ENCODE peak calls at places on chromosomes 7 and 10, in four cellular contexts. H is WTC11, Y is K562, O is HepG2. A is an unnamed sample.

GRCh38 chr7:55053651-55054226 is 34.9 kb downstream of the EGFR start:
- DNase-seq in Y (no peak), H (no peak), O (no peak), A (no peak)

GRCh38 chr7:79922894-79923293 is 211.7 kb upstream of the GNAI1 start:
- DNase-seq in Y (no peak), O (no peak), H (no peak), A (no peak)

GRCh38 chr7:36984710-36985308 is 260.5 kb upstream of the AOAH start:
- DNase-seq in H (no peak), O (no peak), Y (no peak), A (no peak)

GRCh38 chr10:78655941-78656340 is 412.8 kb upstream of the ZMIZ1 start:
- DNase-seq in Y (no peak), O (no peak), H (no peak), A (no peak)

GRCh38 chr10:92240289-92241157 is 50.4 kb downstream of the CPEB3 start:
- DNase-seq in Y (peak; percentile 31), H (peak; percentile 19), O (peak; percentile 75), A (peak; percentile 78)

GRCh38 chr7:100247152-100247757 is 27.5 kb downstream of the PVRIG start:
- DNase-seq in H (peak; percentile 75), O (peak; percentile 90), Y (peak; percentile 63), A (peak; percentile 75)

GRCh38 chr10:13483073-13483472 is 45.7 kb downstream of the BEND7 start:
- DNase-seq in H (no peak), Y (no peak), O (no peak), A (no peak)

GRCh38 chr10:124420254-124420653 is 1.5 kb upstream of the OAT start:
- DNase-seq in Y (peak; percentile 28), H (no peak), O (no peak), A (no peak)

GRCh38 chr10:79378647-79379511 is 31.6 kb downstream of the PPIF start:
- DNase-seq in Y (no peak), O (no peak), H (no peak), A (no peak)

GRCh38 chr7:35727571-35727970 is 32.6 kb upstream of the HERPUD2 start:
- DNase-seq in Y (no peak), O (no peak), H (no peak), A (no peak)

GRCh38 chr7:132145466-132145865 is 430.8 kb downstream of the PLXNA4 start:
- DNase-seq in Y (no peak), H (no peak), O (no peak), A (no peak)

GRCh38 chr7:132270517-132270916 is 305.8 kb downstream of the PLXNA4 start:
- DNase-seq in Y (no peak), O (no peak), H (no peak), A (no peak)

GRCh38 chr7:142864980-142865747 is 10.3 kb downstream of the EPHB6 start:
- DNase-seq in Y (no peak), O (no peak), H (no peak), A (no peak)

GRCh38 chr10:98980353-98980752 is 255.3 kb downstream of the HPSE2 start:
- DNase-seq in Y (no peak), H (no peak), O (no peak), A (no peak)

GRCh38 chr10:15265076-15265475 is 96.6 kb upstream of the NMT2 start:
- DNase-seq in Y (no peak), O (no peak), H (no peak), A (no peak)

GRCh38 chr7:2028733-2029132 is 204.0 kb downstream of the MAD1L1 start:
- DNase-seq in H (no peak), Y (no peak), O (no peak), A (no peak)

GRCh38 chr10:129744134-129744895 is 219.8 kb downstream of the EBF3 start:
- DNase-seq in H (peak; percentile 7), O (no peak), Y (no peak), A (peak; percentile 4)

GRCh38 chr7:27873006-27873295 is 133.0 kb downstream of the TAX1BP1 start:
- DNase-seq in O (no peak), H (no peak), Y (no peak), A (no peak)

GRCh38 chr7:109456116-109456515 is 886.4 kb downstream of the DNAJB9 start:
- DNase-seq in O (no peak), Y (no peak), H (peak; percentile 17), A (peak; percentile 5)

GRCh38 chr7:29115130-29115529 is 31.2 kb downstream of the CPVL start:
- DNase-seq in Y (no peak), H (no peak), O (no peak), A (no peak)

GRCh38 chr10:106355450-106355849 is 809.1 kb downstream of the SORCS1 start:
- DNase-seq in H (peak; percentile 26), Y (no peak), O (no peak), A (peak; percentile 15)

GRCh38 chr10:1188556-1189135 is 132.5 kb downstream of the WDR37 start:
- DNase-seq in O (no peak), H (peak; percentile 3), Y (no peak), A (no peak)

DNA sequence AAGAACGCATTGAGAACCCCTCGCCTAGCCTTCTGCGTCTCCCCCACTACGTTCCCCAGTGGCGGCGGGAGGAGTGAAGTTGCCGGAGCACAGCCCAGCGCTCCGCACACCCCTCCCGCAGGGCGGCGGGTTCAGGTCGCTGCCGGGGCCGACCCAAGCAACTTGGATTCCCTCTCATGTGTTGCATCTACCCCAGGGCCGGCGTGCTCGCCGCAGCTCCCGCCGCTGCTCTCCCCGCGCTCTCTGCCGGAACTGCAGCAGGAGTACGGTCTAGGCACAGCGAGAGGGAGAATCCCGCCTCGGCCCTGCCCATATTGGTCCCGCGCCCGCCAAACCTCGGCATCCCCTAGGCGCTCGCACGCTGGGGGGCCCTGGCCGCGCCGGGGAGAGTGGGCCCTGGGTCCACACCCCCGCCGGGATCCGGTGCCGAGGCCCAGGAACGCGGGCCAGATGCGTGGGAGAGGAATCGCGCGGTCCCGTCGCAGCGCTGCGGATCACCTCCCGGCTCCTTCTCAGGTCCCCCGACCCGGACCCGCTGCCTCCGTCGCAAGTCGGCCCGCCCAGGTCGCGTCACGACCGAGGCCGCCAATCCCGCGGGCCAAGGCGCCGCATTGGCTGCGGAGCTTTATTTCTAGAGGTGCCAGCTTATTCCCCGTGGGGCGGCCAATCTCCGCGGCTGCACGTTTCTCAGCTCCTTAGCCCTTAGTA is 648 bp upstream of the TMEM243 start:
- DNase-seq in H (peak; percentile 83), Y (peak; percentile 62), O (peak; percentile 50), A (peak; percentile 84)
- TF ChIP-seq SP1 in H (peak; percentile 65), Y (no peak), O (peak; percentile 43), A (no peak)

DNA sequence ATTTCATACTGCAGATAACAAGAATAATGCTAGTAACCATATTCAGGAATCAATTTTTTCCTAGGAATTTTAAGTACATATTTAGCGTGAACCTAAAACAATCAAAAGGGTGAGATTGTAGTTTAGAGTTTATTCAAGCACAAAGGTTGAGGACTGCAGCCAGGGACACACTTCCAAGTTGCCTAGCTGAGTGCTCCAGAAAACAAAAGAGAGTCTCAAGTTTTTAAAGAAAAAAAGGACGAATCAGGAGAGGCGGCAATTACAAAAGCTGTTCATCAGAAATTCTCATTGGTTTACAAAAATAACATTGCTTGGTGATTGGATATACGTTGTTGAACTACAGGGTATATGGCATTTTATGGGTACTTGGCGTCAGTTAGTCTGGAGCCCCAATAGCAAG is 11.5 kb downstream of the ZNF438 start:
- DNase-seq in O (no peak), H (no peak), Y (no peak), A (no peak)
- TF ChIP-seq ELF4 in O (no peak), H (no peak), Y (no peak), A (no peak)

GRCh38 chr7:30920584-30921539 is 9.2 kb downstream of the AQP1 start:
- DNase-seq in O (no peak), Y (peak; percentile 67), H (peak; percentile 2), A (no peak)

GRCh38 chr7:30921951-30922401 is 10.3 kb downstream of the AQP1 start:
- DNase-seq in Y (no peak), H (peak; percentile 4), O (no peak), A (no peak)

GRCh38 chr7:30921540-30921930 is 9.9 kb downstream of the AQP1 start:
- DNase-seq in Y (no peak), H (peak; percentile 5), O (no peak), A (no peak)

GRCh38 chr7:30918676-30919075 is 7.0 kb downstream of the AQP1 start:
- DNase-seq in Y (no peak), O (no peak), H (no peak), A (no peak)

DNA sequence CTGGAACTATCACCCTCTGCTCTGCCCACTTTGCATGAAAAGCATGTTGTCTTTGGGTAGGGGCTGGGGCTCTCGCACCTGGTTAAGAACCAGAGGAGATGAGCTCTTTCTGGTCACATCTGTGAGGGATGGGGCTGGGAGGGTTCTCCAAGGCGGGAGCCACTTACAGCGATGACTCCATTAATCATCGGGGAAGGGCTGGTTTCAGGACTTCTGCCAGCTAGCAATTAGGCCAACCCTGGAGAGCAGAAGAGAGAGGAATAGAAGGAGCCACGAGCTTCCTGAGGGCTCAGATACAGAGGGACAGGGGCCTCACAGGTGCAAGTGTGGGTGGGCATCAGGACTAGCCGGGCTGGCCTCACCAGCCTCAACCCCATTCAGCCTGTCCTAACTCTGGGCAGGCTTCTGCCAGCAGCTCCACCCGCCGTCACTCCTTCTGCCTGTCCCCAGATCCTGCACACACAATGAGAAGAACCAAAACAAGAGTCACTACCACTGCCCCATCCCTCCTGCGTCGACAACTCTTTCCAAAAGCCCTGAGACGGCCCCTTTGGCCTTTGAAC is 8.4 kb downstream of the AQP1 start:
- DNase-seq in H (peak; percentile 5), Y (no peak), O (no peak), A (no peak)
- TF ChIP-seq SP1 in H (no peak), Y (no peak), O (no peak), A (no peak)

DNA sequence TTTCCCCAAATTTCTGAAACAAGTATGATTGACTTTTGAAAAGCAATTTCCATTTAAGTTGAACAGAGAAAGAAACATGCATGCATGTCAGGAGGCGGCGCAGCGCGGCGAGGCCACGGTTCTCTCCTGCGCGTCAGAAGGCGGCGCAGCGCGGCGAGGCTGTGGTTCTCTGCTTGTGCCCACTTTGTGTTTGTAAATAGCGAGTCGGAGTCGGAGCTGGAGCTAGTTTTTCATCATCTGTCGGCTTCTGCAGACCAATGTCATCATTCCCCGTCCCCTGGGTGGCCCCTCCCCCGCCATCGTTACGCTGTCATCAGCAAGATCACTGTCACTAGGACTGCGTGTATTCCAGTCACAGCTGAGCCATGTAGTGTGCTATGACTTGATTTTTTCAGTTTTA is 49.1 kb downstream of the INPP5A start:
- DNase-seq in Y (no peak), H (peak; percentile 6), O (no peak), A (no peak)
- TF ChIP-seq ELF4 in Y (no peak), H (no peak), O (no peak), A (no peak)

GRCh38 chr7:33727415-33727814 is 177.9 kb upstream of the BMPER start:
- DNase-seq in O (no peak), Y (no peak), H (no peak), A (no peak)
- TF ChIP-seq SP1 in O (no peak), Y (no peak), H (no peak), A (no peak)

GRCh38 chr7:19060870-19061269 is 56.6 kb downstream of the TWIST1 start:
- DNase-seq in O (no peak), H (no peak), Y (no peak), A (no peak)
- TF ChIP-seq ELF4 in O (no peak), H (no peak), Y (no peak), A (no peak)

GRCh38 chr7:157984914-157985163 is 602.8 kb downstream of the PTPRN2 start:
- DNase-seq in H (no peak), O (no peak), Y (no peak), A (no peak)
- TF ChIP-seq SP1 in H (no peak), O (no peak), Y (no peak), A (no peak)

GRCh38 chr10:110354322-110354766 is 49.6 kb upstream of the SMNDC1 start:
- DNase-seq in O (peak; percentile 41), Y (peak; percentile 54), H (peak; percentile 88), A (peak; percentile 84)
- TF ChIP-seq ELF4 in O (no peak), Y (no peak), H (no peak), A (no peak)